ENCODE peak calls at places on chromosomes 3 and 15, in four cellular contexts. A, C, X and S are unnamed samples.

GRCh38 chr3:46124216-46125143 is 83.6 kb downstream of the CCR1 start:
- DNase-seq in A (no peak), C (no peak), X (no peak), S (no peak)

GRCh38 chr3:43243590-43244587 is 42.5 kb upstream of the SNRK start:
- DNase-seq in C (no peak), A (no peak), X (no peak), S (no peak)

GRCh38 chr3:193240850-193241706 is at the start of gene PLAAT1:
- DNase-seq in A (peak; percentile 93), C (no peak), X (no peak), S (peak; percentile 38)

GRCh38 chr3:189365609-189366564 is 194.1 kb downstream of the TPRG1 start:
- DNase-seq in X (no peak), C (no peak), A (no peak), S (no peak)

GRCh38 chr15:89352476-89352875 is 17.9 kb upstream of the POLG start:
- DNase-seq in A (no peak), C (no peak), X (no peak), S (no peak)

GRCh38 chr3:45011756-45012441 is 14.2 kb upstream of the CLEC3B start:
- DNase-seq in X (no peak), C (no peak), A (no peak), S (no peak)

GRCh38 chr3:1609416-1609815 is 489.2 kb upstream of the CNTN4 start:
- DNase-seq in X (no peak), A (peak; percentile 44), C (no peak), S (no peak)

GRCh38 chr3:163576314-163576713 is 1502.0 kb downstream of the SI start:
- DNase-seq in A (no peak), C (no peak), X (no peak), S (no peak)

GRCh38 chr3:64417816-64418215 is 192.6 kb upstream of the PRICKLE2 start:
- DNase-seq in A (no peak), X (no peak), C (peak; percentile 33), S (no peak)

GRCh38 chr15:98077186-98077585 is 116.7 kb downstream of the ARRDC4 start:
- DNase-seq in C (no peak), X (no peak), A (no peak), S (no peak)

GRCh38 chr3:169300436-169300835 is 363.1 kb downstream of the MECOM start:
- DNase-seq in C (no peak), X (no peak), A (no peak), S (no peak)

GRCh38 chr3:175222356-175222755 is 363.2 kb downstream of the NAALADL2 start:
- DNase-seq in X (no peak), C (no peak), A (no peak), S (no peak)

GRCh38 chr3:109480014-109480413 is 142.7 kb upstream of the DPPA4 start:
- DNase-seq in A (no peak), X (no peak), C (no peak), S (no peak)

GRCh38 chr15:66006986-66007385 is 137.7 kb downstream of the RAB11A start:
- DNase-seq in A (no peak), X (no peak), C (no peak), S (no peak)

GRCh38 chr15:42577514-42578031 is 2.2 kb downstream of the STARD9 start:
- DNase-seq in A (no peak), C (no peak), X (no peak), S (no peak)

GRCh38 chr3:197253243-197253947 is 45.0 kb downstream of the DLG1 start:
- DNase-seq in C (no peak), X (no peak), A (no peak), S (no peak)

GRCh38 chr3:101950510-101950909 is 101.2 kb downstream of the NFKBIZ start:
- DNase-seq in A (no peak), X (no peak), C (peak; percentile 87), S (no peak)

DNA sequence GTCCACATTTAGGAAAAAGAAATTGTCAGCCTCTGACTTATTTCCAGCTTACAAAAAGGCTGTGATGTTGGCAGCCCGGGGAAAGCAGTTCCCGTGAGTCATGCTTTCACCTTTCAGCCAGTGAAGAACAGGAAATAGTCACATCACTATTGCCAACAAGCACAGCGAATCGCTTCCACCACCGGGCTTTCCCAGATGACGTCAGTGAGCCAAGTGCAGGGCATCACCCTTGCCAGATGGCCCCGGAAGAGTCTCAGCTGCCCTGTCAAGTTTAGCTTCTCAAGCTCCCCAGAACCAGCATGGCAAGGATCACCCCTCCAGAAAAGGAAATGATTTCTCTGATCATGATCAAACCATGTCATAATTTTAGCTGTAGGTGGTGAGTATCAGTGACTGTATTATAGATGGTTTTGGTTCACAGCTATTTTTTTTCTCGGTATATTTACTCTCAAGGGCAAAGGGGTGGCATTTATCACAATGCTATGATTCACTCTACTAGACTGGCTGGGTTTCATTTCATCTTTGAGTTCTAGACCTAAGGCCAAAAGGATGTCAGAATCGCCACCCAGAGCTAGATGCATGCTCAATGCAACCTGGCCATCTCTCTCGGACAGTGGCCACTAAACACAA is 32.9 kb downstream of the B3GNT5 start:
- DNase-seq in A (peak; percentile 81), C (peak; percentile 81), X (peak; percentile 15), S (no peak)
- TF ChIP-seq TCF12 in A (peak; percentile 94), C (peak; percentile 83), X (no peak), S (no peak)

GRCh38 chr15:99504823-99505551 is 60.8 kb upstream of the MEF2A start:
- DNase-seq in A (no peak), C (no peak), X (peak; percentile 25), S (no peak)
- TF ChIP-seq TCF12 in A (no peak), C (no peak), X (no peak), S (no peak)

DNA sequence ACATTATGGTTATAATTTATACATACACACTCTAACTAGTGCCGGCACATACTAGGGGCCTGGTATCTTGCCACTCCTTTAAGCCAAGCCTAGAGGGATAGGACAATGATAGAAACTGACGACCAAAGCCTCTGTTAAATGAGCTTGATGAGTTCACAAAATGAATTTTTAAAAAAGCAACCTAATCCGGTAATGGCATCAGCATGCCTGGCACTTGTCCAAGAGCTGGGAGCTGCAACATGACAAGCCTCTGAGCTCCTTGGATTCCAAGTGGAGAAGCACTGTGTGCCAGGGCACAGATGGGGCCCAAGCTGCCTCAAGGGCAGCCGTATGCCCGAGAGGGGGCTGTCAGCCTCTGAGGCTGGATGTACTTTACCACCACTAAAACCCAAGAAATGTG is 9.7 kb downstream of the ETV5 start:
- DNase-seq in C (no peak), X (no peak), A (peak; percentile 63), S (no peak)
- TF ChIP-seq TCF12 in C (no peak), X (no peak), A (peak; percentile 64), S (no peak)

GRCh38 chr3:33144433-33144832 is 30.6 kb downstream of the CRTAP start:
- DNase-seq in A (no peak), C (no peak), X (peak; percentile 10), S (peak; percentile 81)

GRCh38 chr3:33145221-33145900 is 31.5 kb downstream of the CRTAP start:
- DNase-seq in A (no peak), C (no peak), X (no peak), S (no peak)

GRCh38 chr3:33141006-33141405 is 27.2 kb downstream of the CRTAP start:
- DNase-seq in A (no peak), X (no peak), C (no peak), S (no peak)

GRCh38 chr3:33137691-33138090 is 23.9 kb downstream of the CRTAP start:
- DNase-seq in C (no peak), A (no peak), X (no peak), S (no peak)

GRCh38 chr3:33139996-33140395 is 26.2 kb downstream of the CRTAP start:
- DNase-seq in A (no peak), C (no peak), X (no peak), S (no peak)
- TF ChIP-seq TCF12 in A (no peak), C (no peak), X (no peak), S (no peak)